ENCODE peak calls at places on chromosomes 12 and 14, in four cellular contexts. S is WERI-Rb-1, T is fibroblast of lung, H is dorsolateral prefrontal cortex. Y is an unnamed sample.

GRCh38 chr14:73943083-73943482 is 6.8 kb downstream of the FAM161B start:
- DNase-seq in T (peak), H (no peak), S (no peak), Y (peak)

GRCh38 chr12:132596016-132596415 is 14.4 kb downstream of the LRCOL1 start:
- DNase-seq in S (no peak), T (peak), H (no peak), Y (peak)

GRCh38 chr12:65464930-65465329 is 186.4 kb downstream of the MSRB3 start:
- DNase-seq in T (peak), S (no peak), H (no peak), Y (peak)

GRCh38 chr14:70567791-70568190 is 32.7 kb downstream of the MED6 start:
- DNase-seq in T (peak), S (peak), H (no peak), Y (peak)

GRCh38 chr12:124923906-124924734 is 9.7 kb upstream of the UBC start:
- DNase-seq in T (peak), S (no peak), H (no peak), Y (peak)

GRCh38 chr12:8026282-8026637 is 6.3 kb upstream of the FOXJ2 start:
- DNase-seq in T (no peak), H (no peak), S (no peak), Y (no peak)

GRCh38 chr12:14548609-14549008 is 19.1 kb downstream of the PLBD1 start:
- DNase-seq in H (no peak), S (no peak), T (no peak), Y (no peak)

GRCh38 chr12:72053604-72054003 is 115.0 kb downstream of the TPH2 start:
- DNase-seq in T (peak), H (no peak), S (no peak), Y (no peak)

DNA sequence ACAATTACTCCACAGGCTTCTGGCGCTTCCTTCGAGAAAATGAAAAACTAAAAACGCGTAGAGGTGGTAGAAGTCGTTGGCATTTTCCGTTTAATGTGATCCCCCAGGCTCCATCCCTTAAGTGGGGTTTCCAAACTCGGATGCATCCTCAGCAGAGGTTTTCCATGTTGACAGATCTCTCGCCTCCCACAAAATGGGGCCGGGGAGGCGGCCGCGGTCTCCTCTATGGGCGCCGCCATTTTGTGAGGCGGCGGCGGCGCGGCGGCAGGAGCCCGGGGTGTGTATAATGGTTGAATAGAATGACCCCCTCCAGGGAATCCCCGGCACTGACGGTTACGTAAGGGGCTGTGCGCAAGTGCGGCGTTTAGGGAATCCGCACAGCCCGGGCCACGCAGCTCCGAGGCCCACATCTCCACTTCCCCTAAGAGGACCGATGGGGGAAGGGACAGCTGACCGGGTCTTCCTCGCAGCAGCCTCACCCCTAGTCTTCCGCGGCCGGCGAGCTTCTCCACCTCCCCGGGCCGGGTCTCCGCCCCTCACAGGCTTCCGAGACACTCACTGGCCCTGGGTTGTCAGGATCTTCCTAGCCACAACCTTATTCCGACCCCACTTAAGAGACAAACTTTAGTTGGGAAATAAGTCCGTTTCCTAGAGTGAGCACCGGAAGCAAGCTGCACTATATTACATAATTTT is 2.1 kb upstream of the ARID2 start:
- DNase-seq in S (peak), T (peak), H (peak), Y (peak)
- TF ChIP-seq CTCF in S (no peak), T (no peak), H (peak), Y (no peak)

GRCh38 chr12:68538722-68539614 is 71.7 kb upstream of the RAP1B start:
- DNase-seq in H (no peak), T (peak), S (no peak), Y (peak)
- H3K4me3 ChIP-seq in H (peak), T (no peak), S (no peak), Y (no peak)

GRCh38 chr12:100608776-100609175 is 35.3 kb downstream of the GAS2L3 start:
- DNase-seq in H (peak), T (no peak), S (no peak), Y (no peak)

GRCh38 chr12:100612557-100612956 is 39.1 kb downstream of the GAS2L3 start:
- DNase-seq in T (no peak), S (no peak), H (no peak), Y (no peak)

DNA sequence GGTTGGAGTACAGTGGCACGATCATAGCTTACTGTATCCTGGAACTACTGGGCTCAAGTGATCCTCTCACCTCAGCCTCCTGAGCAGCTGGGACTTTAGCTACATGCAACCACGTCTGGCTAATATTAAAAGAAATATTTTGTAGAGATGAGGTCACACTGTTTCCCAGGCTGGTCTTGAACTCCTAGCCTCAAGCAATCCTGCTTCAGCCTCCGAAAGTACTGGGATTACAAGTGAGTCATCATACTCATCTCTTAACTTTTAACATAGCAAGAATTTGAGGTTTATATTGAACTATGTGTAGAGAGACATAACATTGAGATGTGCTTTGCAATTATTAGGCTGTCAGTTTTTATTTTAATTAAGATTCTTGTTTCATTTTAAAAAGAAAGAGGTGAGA is 37.5 kb downstream of the GAS2L3 start:
- DNase-seq in T (no peak), S (no peak), H (no peak), Y (no peak)
- TF ChIP-seq CTCF in T (no peak), S (no peak), H (no peak), Y (no peak)

DNA sequence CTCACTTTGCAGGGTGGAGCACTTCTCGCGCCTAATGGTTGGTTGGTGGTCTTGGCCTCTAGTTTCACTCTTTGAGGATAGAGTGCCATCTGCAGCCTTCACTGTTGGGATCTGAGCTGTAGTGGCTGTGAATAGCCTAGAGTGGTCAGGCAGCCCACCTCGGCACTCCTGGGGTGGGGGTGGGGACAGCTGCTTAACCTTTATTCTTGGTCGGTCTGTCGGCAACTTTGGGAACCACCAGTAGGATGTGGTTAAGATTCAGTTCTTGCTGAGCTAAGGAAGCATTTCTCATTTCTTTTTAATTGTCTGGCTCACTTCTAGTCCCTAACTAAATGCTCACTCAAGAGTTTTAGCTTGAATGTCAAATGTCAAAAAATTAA is 21.1 kb downstream of the TMBIM6 start:
- DNase-seq in S (no peak), T (no peak), H (no peak), Y (no peak)
- H3K4me3 ChIP-seq in S (no peak), T (no peak), H (no peak), Y (no peak)

GRCh38 chr14:92037989-92038388 is 1.9 kb downstream of the TRIP11 start:
- DNase-seq in H (no peak), S (no peak), T (peak), Y (peak)

GRCh38 chr14:92039720-92040430 is at the start of gene TRIP11:
- DNase-seq in T (peak), S (peak), H (peak), Y (peak)

GRCh38 chr14:92039073-92039719 is 663 bp downstream of the TRIP11 start:
- DNase-seq in H (no peak), S (peak), T (peak), Y (peak)

GRCh38 chr14:92040431-92041040 is 677 bp upstream of the TRIP11 start:
- DNase-seq in T (peak), H (no peak), S (no peak), Y (peak)

GRCh38 chr14:92041203-92041602 is 1.3 kb upstream of the TRIP11 start:
- DNase-seq in H (no peak), S (no peak), T (no peak), Y (no peak)
- TF ChIP-seq CTCF in H (no peak), S (no peak), T (no peak), Y (no peak)

DNA sequence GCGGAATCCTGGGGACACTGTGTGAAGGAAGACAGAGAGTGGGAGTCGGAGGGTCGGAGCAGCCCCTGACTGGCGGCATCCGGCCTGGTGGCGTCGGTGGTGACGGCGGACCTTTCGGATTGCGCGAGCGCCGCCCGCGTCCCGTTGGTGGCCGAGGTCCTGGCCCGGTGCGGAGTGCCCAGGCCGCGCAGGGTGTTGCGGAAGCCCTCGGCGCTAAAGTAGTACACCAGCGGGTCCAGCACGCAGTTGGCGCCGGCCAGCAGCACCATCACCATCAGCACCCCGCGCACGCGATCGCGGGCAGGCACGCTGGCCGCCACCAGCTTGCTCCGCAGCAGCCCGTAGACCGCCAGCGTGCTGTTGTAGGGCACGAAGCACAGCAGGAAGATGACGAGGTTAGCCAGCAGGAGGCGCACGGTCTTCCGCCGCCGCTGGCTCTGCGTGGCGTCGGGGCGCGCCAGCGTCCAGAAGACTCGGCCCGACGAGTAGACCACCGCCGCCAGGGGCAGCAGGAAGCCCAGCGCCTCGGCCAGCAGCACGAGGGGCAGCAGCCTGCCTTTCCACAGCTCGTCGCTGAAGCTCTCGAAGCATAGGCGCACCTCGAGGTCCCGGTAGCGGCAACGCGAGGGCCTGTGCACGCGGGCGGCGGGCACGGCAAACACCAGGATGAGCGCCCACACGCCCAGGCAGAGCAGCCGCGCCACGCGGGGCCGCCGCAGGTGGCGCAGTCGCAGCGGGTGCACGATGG is 13.1 kb upstream of the CHD4 start:
- DNase-seq in S (no peak), H (no peak), T (peak), Y (peak)
- H3K4me3 ChIP-seq in S (no peak), H (peak), T (no peak), Y (no peak)

GRCh38 chr12:109346920-109347319 is 780 bp upstream of the MYO1H start:
- DNase-seq in T (no peak), H (no peak), S (peak), Y (no peak)
- TF ChIP-seq CTCF in T (no peak), H (no peak), S (peak), Y (no peak)